ENCODE peak calls at places on chromosomes 3 and 15, in eight cellular contexts. M, S, C, X, W, R, U and P are unnamed samples.

GRCh38 chr15:66628976-66629723 is 63.4 kb upstream of the LCTL start:
- DNase-seq in M (no peak), S (no peak), C (no peak), X (no peak), W (no peak), R (no peak), U (no peak), P (no peak)

GRCh38 chr3:148089171-148089570 is 608.5 kb upstream of the AGTR1 start:
- DNase-seq in M (no peak), S (no peak), C (no peak), X (no peak), W (no peak), R (no peak), U (no peak), P (no peak)

GRCh38 chr3:67739851-67740250 is 85.4 kb upstream of the SUCLG2 start:
- DNase-seq in M (peak; percentile 65), S (no peak), C (no peak), X (no peak), W (no peak), R (no peak), U (no peak), P (no peak)

GRCh38 chr15:31013863-31014607 is 22.6 kb upstream of the MTMR10 start:
- DNase-seq in M (no peak), S (no peak), C (no peak), X (no peak), W (no peak), R (no peak), U (no peak), P (no peak)

GRCh38 chr3:47841786-47842349 is 38.9 kb downstream of the DHX30 start:
- DNase-seq in M (no peak), S (no peak), C (no peak), X (no peak), W (no peak), R (no peak), U (no peak), P (no peak)

GRCh38 chr15:73822998-73823397 is 50.4 kb upstream of the TBC1D21 start:
- DNase-seq in M (peak; percentile 43), S (no peak), C (no peak), X (no peak), W (no peak), R (no peak), U (no peak), P (no peak)

GRCh38 chr3:151219056-151219455 is 16.0 kb upstream of the GPR171 start:
- DNase-seq in M (peak; percentile 87), S (no peak), C (no peak), X (no peak), W (no peak), R (no peak), U (no peak), P (no peak)

GRCh38 chr15:43253431-43254403 is 13.0 kb downstream of the TGM5 start:
- DNase-seq in M (peak; percentile 18), S (peak; percentile 41), C (no peak), X (peak; percentile 28), W (no peak), R (peak; percentile 32), U (no peak), P (no peak)

GRCh38 chr15:51931638-51932037 is 39.9 kb downstream of the LEO1 start:
- DNase-seq in M (peak; percentile 74), S (no peak), C (no peak), X (no peak), W (no peak), R (no peak), U (no peak), P (no peak)

GRCh38 chr3:148697311-148698189 is at the start of gene AGTR1:
- DNase-seq in M (peak; percentile 24), S (peak; percentile 80), C (peak; percentile 21), X (no peak), W (peak; percentile 91), R (no peak), U (no peak), P (no peak)

GRCh38 chr15:24761704-24762302 is 86.2 kb downstream of the NPAP1 start:
- DNase-seq in M (peak; percentile 19), S (no peak), C (no peak), X (no peak), W (no peak), R (no peak), U (no peak), P (peak; percentile 5)

GRCh38 chr3:42063886-42064285 is 27.3 kb upstream of the TRAK1 start:
- DNase-seq in M (peak; percentile 79), S (no peak), C (no peak), X (no peak), W (no peak), R (no peak), U (no peak), P (no peak)

GRCh38 chr15:91961357-91961756 is 107.8 kb downstream of the SLCO3A1 start:
- DNase-seq in M (no peak), S (no peak), C (no peak), X (no peak), W (no peak), R (no peak), U (no peak), P (no peak)

GRCh38 chr15:40323953-40324937 is 753 bp downstream of the INAFM2 start:
- DNase-seq in M (no peak), S (no peak), C (no peak), X (no peak), W (no peak), R (peak; percentile 38), U (no peak), P (no peak)

GRCh38 chr3:191961036-191961435 is 500.1 kb downstream of the PYDC2 start:
- DNase-seq in M (no peak), S (no peak), C (no peak), X (no peak), W (no peak), R (no peak), U (no peak), P (no peak)

GRCh38 chr3:87503901-87504498 is 227.6 kb upstream of the POU1F1 start:
- DNase-seq in M (peak; percentile 36), S (no peak), C (peak; percentile 7), X (no peak), W (no peak), R (no peak), U (peak; percentile 15), P (peak; percentile 21)

GRCh38 chr15:66078196-66078928 is 175.2 kb downstream of the MEGF11 start:
- DNase-seq in M (no peak), S (no peak), C (no peak), X (no peak), W (peak; percentile 40), R (no peak), U (no peak), P (no peak)

GRCh38 chr15:78390823-78391222 is 47.2 kb upstream of the IREB2 start:
- DNase-seq in M (no peak), S (no peak), C (no peak), X (no peak), W (no peak), R (no peak), U (no peak), P (no peak)

GRCh38 chr3:196274585-196274984 is 12.9 kb downstream of the PCYT1A start:
- DNase-seq in M (peak; percentile 19), S (no peak), C (no peak), X (peak; percentile 80), W (no peak), R (no peak), U (no peak), P (no peak)

GRCh38 chr3:126031981-126032471 is 51.9 kb downstream of the SLC41A3 start:
- DNase-seq in M (no peak), S (peak; percentile 26), C (no peak), X (no peak), W (peak; percentile 9), R (no peak), U (no peak), P (no peak)